ENCODE peak calls at places on chromosomes 1 and 21, in seven cellular contexts. One of them, this sample, is unnamed.

GRCh38 chr1:106526650-106527049 is 529.8 kb upstream of the PRMT6 start:
- DNase-seq in activated T-helper 1 cell treated with Interleukin-2 at 50 U/mL for 16 hours: no peak
- DNase-seq in Right ventricle myocardium superior: no peak
- DNase-seq in ACHN: peak
- DNase-seq in globus pallidus: no peak
- DNase-seq in stimulated activated CD8-positive, alpha-beta memory T cell treated with anti-CD3 and anti-CD28 coated beads, Interleukin-2, amount 100 ng/mL, for 48 hours: no peak
- DNase-seq in Caki2: peak
- DNase-seq in this sample: no peak

GRCh38 chr1:181482521-181483083 is 715 bp upstream of the CACNA1E start:
- DNase-seq in activated T-helper 1 cell treated with Interleukin-2 at 50 U/mL for 16 hours: no peak
- DNase-seq in Right ventricle myocardium superior: peak
- DNase-seq in ACHN: no peak
- DNase-seq in globus pallidus: peak
- DNase-seq in stimulated activated CD8-positive, alpha-beta memory T cell treated with anti-CD3 and anti-CD28 coated beads, Interleukin-2, amount 100 ng/mL, for 48 hours: peak
- DNase-seq in Caki2: no peak
- DNase-seq in this sample: no peak

GRCh38 chr1:32234792-32235191 is 12.2 kb upstream of the FAM167B start:
- DNase-seq in activated T-helper 1 cell treated with Interleukin-2 at 50 U/mL for 16 hours: no peak
- DNase-seq in Right ventricle myocardium superior: no peak
- DNase-seq in ACHN: no peak
- DNase-seq in globus pallidus: no peak
- DNase-seq in stimulated activated CD8-positive, alpha-beta memory T cell treated with anti-CD3 and anti-CD28 coated beads, Interleukin-2, amount 100 ng/mL, for 48 hours: no peak
- DNase-seq in Caki2: no peak
- DNase-seq in this sample: no peak

GRCh38 chr1:214111796-214112195 is 124.0 kb downstream of the PROX1 start:
- DNase-seq in activated T-helper 1 cell treated with Interleukin-2 at 50 U/mL for 16 hours: no peak
- DNase-seq in Right ventricle myocardium superior: no peak
- DNase-seq in ACHN: no peak
- DNase-seq in globus pallidus: no peak
- DNase-seq in stimulated activated CD8-positive, alpha-beta memory T cell treated with anti-CD3 and anti-CD28 coated beads, Interleukin-2, amount 100 ng/mL, for 48 hours: no peak
- DNase-seq in Caki2: no peak
- DNase-seq in this sample: no peak

GRCh38 chr1:203321273-203322052 is 16.1 kb downstream of the BTG2 start:
- DNase-seq in activated T-helper 1 cell treated with Interleukin-2 at 50 U/mL for 16 hours: no peak
- DNase-seq in Right ventricle myocardium superior: no peak
- DNase-seq in ACHN: no peak
- DNase-seq in globus pallidus: no peak
- DNase-seq in stimulated activated CD8-positive, alpha-beta memory T cell treated with anti-CD3 and anti-CD28 coated beads, Interleukin-2, amount 100 ng/mL, for 48 hours: no peak
- DNase-seq in Caki2: no peak
- DNase-seq in this sample: no peak

GRCh38 chr1:182127656-182128055 is 66.1 kb upstream of the ZNF648 start:
- DNase-seq in activated T-helper 1 cell treated with Interleukin-2 at 50 U/mL for 16 hours: no peak
- DNase-seq in Right ventricle myocardium superior: no peak
- DNase-seq in ACHN: no peak
- DNase-seq in globus pallidus: no peak
- DNase-seq in stimulated activated CD8-positive, alpha-beta memory T cell treated with anti-CD3 and anti-CD28 coated beads, Interleukin-2, amount 100 ng/mL, for 48 hours: no peak
- DNase-seq in Caki2: no peak
- DNase-seq in this sample: no peak

GRCh38 chr1:157274698-157275534 is 136.7 kb upstream of the ETV3 start:
- DNase-seq in activated T-helper 1 cell treated with Interleukin-2 at 50 U/mL for 16 hours: no peak
- DNase-seq in Right ventricle myocardium superior: no peak
- DNase-seq in ACHN: no peak
- DNase-seq in globus pallidus: no peak
- DNase-seq in stimulated activated CD8-positive, alpha-beta memory T cell treated with anti-CD3 and anti-CD28 coated beads, Interleukin-2, amount 100 ng/mL, for 48 hours: no peak
- DNase-seq in Caki2: no peak
- DNase-seq in this sample: no peak

GRCh38 chr1:1842360-1843146 is 48.3 kb downstream of the GNB1 start:
- DNase-seq in activated T-helper 1 cell treated with Interleukin-2 at 50 U/mL for 16 hours: no peak
- DNase-seq in Right ventricle myocardium superior: no peak
- DNase-seq in ACHN: no peak
- DNase-seq in globus pallidus: no peak
- DNase-seq in stimulated activated CD8-positive, alpha-beta memory T cell treated with anti-CD3 and anti-CD28 coated beads, Interleukin-2, amount 100 ng/mL, for 48 hours: no peak
- DNase-seq in Caki2: no peak
- DNase-seq in this sample: no peak

GRCh38 chr1:38089712-38090360 is 43.2 kb upstream of the POU3F1 start:
- DNase-seq in activated T-helper 1 cell treated with Interleukin-2 at 50 U/mL for 16 hours: no peak
- DNase-seq in Right ventricle myocardium superior: no peak
- DNase-seq in ACHN: no peak
- DNase-seq in globus pallidus: no peak
- DNase-seq in stimulated activated CD8-positive, alpha-beta memory T cell treated with anti-CD3 and anti-CD28 coated beads, Interleukin-2, amount 100 ng/mL, for 48 hours: no peak
- DNase-seq in Caki2: no peak
- DNase-seq in this sample: no peak

GRCh38 chr1:115426271-115426771 is 88.3 kb upstream of the NGF start:
- DNase-seq in activated T-helper 1 cell treated with Interleukin-2 at 50 U/mL for 16 hours: no peak
- DNase-seq in Right ventricle myocardium superior: peak
- DNase-seq in ACHN: peak
- DNase-seq in globus pallidus: no peak
- DNase-seq in stimulated activated CD8-positive, alpha-beta memory T cell treated with anti-CD3 and anti-CD28 coated beads, Interleukin-2, amount 100 ng/mL, for 48 hours: no peak
- DNase-seq in Caki2: peak
- DNase-seq in this sample: no peak

GRCh38 chr1:235867903-235868469 is 1.3 kb upstream of the LYST start:
- DNase-seq in activated T-helper 1 cell treated with Interleukin-2 at 50 U/mL for 16 hours: no peak
- DNase-seq in Right ventricle myocardium superior: no peak
- DNase-seq in ACHN: no peak
- DNase-seq in globus pallidus: no peak
- DNase-seq in stimulated activated CD8-positive, alpha-beta memory T cell treated with anti-CD3 and anti-CD28 coated beads, Interleukin-2, amount 100 ng/mL, for 48 hours: no peak
- DNase-seq in Caki2: no peak
- DNase-seq in this sample: peak

GRCh38 chr1:53783056-53783455 is 44.1 kb upstream of the GLIS1 start:
- DNase-seq in activated T-helper 1 cell treated with Interleukin-2 at 50 U/mL for 16 hours: no peak
- DNase-seq in Right ventricle myocardium superior: no peak
- DNase-seq in ACHN: no peak
- DNase-seq in globus pallidus: no peak
- DNase-seq in stimulated activated CD8-positive, alpha-beta memory T cell treated with anti-CD3 and anti-CD28 coated beads, Interleukin-2, amount 100 ng/mL, for 48 hours: no peak
- DNase-seq in Caki2: no peak
- DNase-seq in this sample: no peak

GRCh38 chr1:92486251-92487077 is at the start of gene GFI1:
- DNase-seq in activated T-helper 1 cell treated with Interleukin-2 at 50 U/mL for 16 hours: no peak
- DNase-seq in Right ventricle myocardium superior: peak
- DNase-seq in ACHN: peak
- DNase-seq in globus pallidus: no peak
- DNase-seq in stimulated activated CD8-positive, alpha-beta memory T cell treated with anti-CD3 and anti-CD28 coated beads, Interleukin-2, amount 100 ng/mL, for 48 hours: peak
- DNase-seq in Caki2: peak
- DNase-seq in this sample: peak

GRCh38 chr1:59089922-59090457 is 206.9 kb upstream of the FGGY start:
- DNase-seq in activated T-helper 1 cell treated with Interleukin-2 at 50 U/mL for 16 hours: no peak
- DNase-seq in Right ventricle myocardium superior: no peak
- DNase-seq in ACHN: no peak
- DNase-seq in globus pallidus: no peak
- DNase-seq in stimulated activated CD8-positive, alpha-beta memory T cell treated with anti-CD3 and anti-CD28 coated beads, Interleukin-2, amount 100 ng/mL, for 48 hours: no peak
- DNase-seq in Caki2: no peak
- DNase-seq in this sample: no peak

GRCh38 chr1:115063238-115063901 is 25.9 kb downstream of the TSPAN2 start:
- DNase-seq in activated T-helper 1 cell treated with Interleukin-2 at 50 U/mL for 16 hours: no peak
- DNase-seq in Right ventricle myocardium superior: no peak
- DNase-seq in ACHN: no peak
- DNase-seq in globus pallidus: no peak
- DNase-seq in stimulated activated CD8-positive, alpha-beta memory T cell treated with anti-CD3 and anti-CD28 coated beads, Interleukin-2, amount 100 ng/mL, for 48 hours: no peak
- DNase-seq in Caki2: peak
- DNase-seq in this sample: peak

GRCh38 chr1:93585059-93585966 is 96.3 kb downstream of the BCAR3 start:
- DNase-seq in activated T-helper 1 cell treated with Interleukin-2 at 50 U/mL for 16 hours: no peak
- DNase-seq in Right ventricle myocardium superior: peak
- DNase-seq in ACHN: no peak
- DNase-seq in globus pallidus: peak
- DNase-seq in stimulated activated CD8-positive, alpha-beta memory T cell treated with anti-CD3 and anti-CD28 coated beads, Interleukin-2, amount 100 ng/mL, for 48 hours: no peak
- DNase-seq in Caki2: peak
- DNase-seq in this sample: no peak

GRCh38 chr1:207321045-207321789 is at the start of gene CD55:
- DNase-seq in activated T-helper 1 cell treated with Interleukin-2 at 50 U/mL for 16 hours: peak
- DNase-seq in Right ventricle myocardium superior: peak
- DNase-seq in ACHN: peak
- DNase-seq in globus pallidus: peak
- DNase-seq in stimulated activated CD8-positive, alpha-beta memory T cell treated with anti-CD3 and anti-CD28 coated beads, Interleukin-2, amount 100 ng/mL, for 48 hours: peak
- DNase-seq in Caki2: peak
- DNase-seq in this sample: peak

GRCh38 chr1:95384570-95384969 is 150.6 kb downstream of the RWDD3 start:
- DNase-seq in activated T-helper 1 cell treated with Interleukin-2 at 50 U/mL for 16 hours: no peak
- DNase-seq in Right ventricle myocardium superior: peak
- DNase-seq in ACHN: peak
- DNase-seq in globus pallidus: no peak
- DNase-seq in stimulated activated CD8-positive, alpha-beta memory T cell treated with anti-CD3 and anti-CD28 coated beads, Interleukin-2, amount 100 ng/mL, for 48 hours: peak
- DNase-seq in Caki2: peak
- DNase-seq in this sample: no peak

GRCh38 chr1:221634010-221634409 is 107.9 kb downstream of the DUSP10 start:
- DNase-seq in activated T-helper 1 cell treated with Interleukin-2 at 50 U/mL for 16 hours: no peak
- DNase-seq in Right ventricle myocardium superior: no peak
- DNase-seq in ACHN: no peak
- DNase-seq in globus pallidus: no peak
- DNase-seq in stimulated activated CD8-positive, alpha-beta memory T cell treated with anti-CD3 and anti-CD28 coated beads, Interleukin-2, amount 100 ng/mL, for 48 hours: no peak
- DNase-seq in Caki2: no peak
- DNase-seq in this sample: no peak

GRCh38 chr1:178683304-178683703 is 41.7 kb upstream of the RALGPS2 start:
- DNase-seq in activated T-helper 1 cell treated with Interleukin-2 at 50 U/mL for 16 hours: no peak
- DNase-seq in Right ventricle myocardium superior: no peak
- DNase-seq in ACHN: peak
- DNase-seq in globus pallidus: no peak
- DNase-seq in stimulated activated CD8-positive, alpha-beta memory T cell treated with anti-CD3 and anti-CD28 coated beads, Interleukin-2, amount 100 ng/mL, for 48 hours: no peak
- DNase-seq in Caki2: no peak
- DNase-seq in this sample: no peak

GRCh38 chr1:10459185-10459584 is 9.4 kb downstream of the CORT start:
- DNase-seq in activated T-helper 1 cell treated with Interleukin-2 at 50 U/mL for 16 hours: no peak
- DNase-seq in Right ventricle myocardium superior: no peak
- DNase-seq in ACHN: peak
- DNase-seq in globus pallidus: no peak
- DNase-seq in stimulated activated CD8-positive, alpha-beta memory T cell treated with anti-CD3 and anti-CD28 coated beads, Interleukin-2, amount 100 ng/mL, for 48 hours: no peak
- DNase-seq in Caki2: peak
- DNase-seq in this sample: no peak

GRCh38 chr1:100510441-100510840 is 27.5 kb upstream of the GPR88 start:
- DNase-seq in activated T-helper 1 cell treated with Interleukin-2 at 50 U/mL for 16 hours: no peak
- DNase-seq in Right ventricle myocardium superior: no peak
- DNase-seq in ACHN: no peak
- DNase-seq in globus pallidus: no peak
- DNase-seq in stimulated activated CD8-positive, alpha-beta memory T cell treated with anti-CD3 and anti-CD28 coated beads, Interleukin-2, amount 100 ng/mL, for 48 hours: no peak
- DNase-seq in Caki2: no peak
- DNase-seq in this sample: no peak

GRCh38 chr1:184298321-184299052 is 88.3 kb upstream of the C1orf21 start:
- DNase-seq in activated T-helper 1 cell treated with Interleukin-2 at 50 U/mL for 16 hours: no peak
- DNase-seq in Right ventricle myocardium superior: no peak
- DNase-seq in ACHN: no peak
- DNase-seq in globus pallidus: peak
- DNase-seq in stimulated activated CD8-positive, alpha-beta memory T cell treated with anti-CD3 and anti-CD28 coated beads, Interleukin-2, amount 100 ng/mL, for 48 hours: no peak
- DNase-seq in Caki2: no peak
- DNase-seq in this sample: no peak

GRCh38 chr1:85296980-85297379 is 20.5 kb upstream of the BCL10 start:
- DNase-seq in activated T-helper 1 cell treated with Interleukin-2 at 50 U/mL for 16 hours: no peak
- DNase-seq in Right ventricle myocardium superior: no peak
- DNase-seq in ACHN: peak
- DNase-seq in globus pallidus: no peak
- DNase-seq in stimulated activated CD8-positive, alpha-beta memory T cell treated with anti-CD3 and anti-CD28 coated beads, Interleukin-2, amount 100 ng/mL, for 48 hours: no peak
- DNase-seq in Caki2: no peak
- DNase-seq in this sample: no peak

GRCh38 chr1:187038789-187039188 is 210.0 kb downstream of the PLA2G4A start:
- DNase-seq in activated T-helper 1 cell treated with Interleukin-2 at 50 U/mL for 16 hours: no peak
- DNase-seq in Right ventricle myocardium superior: no peak
- DNase-seq in ACHN: no peak
- DNase-seq in globus pallidus: no peak
- DNase-seq in stimulated activated CD8-positive, alpha-beta memory T cell treated with anti-CD3 and anti-CD28 coated beads, Interleukin-2, amount 100 ng/mL, for 48 hours: no peak
- DNase-seq in Caki2: no peak
- DNase-seq in this sample: no peak

GRCh38 chr1:30320581-30320890 is 402.8 kb downstream of the MATN1 start:
- DNase-seq in activated T-helper 1 cell treated with Interleukin-2 at 50 U/mL for 16 hours: no peak
- DNase-seq in Right ventricle myocardium superior: no peak
- DNase-seq in ACHN: no peak
- DNase-seq in globus pallidus: no peak
- DNase-seq in stimulated activated CD8-positive, alpha-beta memory T cell treated with anti-CD3 and anti-CD28 coated beads, Interleukin-2, amount 100 ng/mL, for 48 hours: no peak
- DNase-seq in Caki2: no peak
- DNase-seq in this sample: no peak

GRCh38 chr1:51488372-51489050 is 30.6 kb downstream of the EPS15 start:
- DNase-seq in activated T-helper 1 cell treated with Interleukin-2 at 50 U/mL for 16 hours: no peak
- DNase-seq in Right ventricle myocardium superior: no peak
- DNase-seq in ACHN: no peak
- DNase-seq in globus pallidus: no peak
- DNase-seq in stimulated activated CD8-positive, alpha-beta memory T cell treated with anti-CD3 and anti-CD28 coated beads, Interleukin-2, amount 100 ng/mL, for 48 hours: no peak
- DNase-seq in Caki2: no peak
- DNase-seq in this sample: no peak

GRCh38 chr1:226976671-226977287 is 36.7 kb downstream of the COQ8A start:
- DNase-seq in activated T-helper 1 cell treated with Interleukin-2 at 50 U/mL for 16 hours: no peak
- DNase-seq in Right ventricle myocardium superior: no peak
- DNase-seq in ACHN: no peak
- DNase-seq in globus pallidus: no peak
- DNase-seq in stimulated activated CD8-positive, alpha-beta memory T cell treated with anti-CD3 and anti-CD28 coated beads, Interleukin-2, amount 100 ng/mL, for 48 hours: no peak
- DNase-seq in Caki2: no peak
- DNase-seq in this sample: no peak

GRCh38 chr21:39263372-39263771 is 50.1 kb downstream of the BRWD1 start:
- DNase-seq in activated T-helper 1 cell treated with Interleukin-2 at 50 U/mL for 16 hours: no peak
- DNase-seq in Right ventricle myocardium superior: no peak
- DNase-seq in ACHN: no peak
- DNase-seq in globus pallidus: no peak
- DNase-seq in stimulated activated CD8-positive, alpha-beta memory T cell treated with anti-CD3 and anti-CD28 coated beads, Interleukin-2, amount 100 ng/mL, for 48 hours: no peak
- DNase-seq in Caki2: no peak
- DNase-seq in this sample: no peak

GRCh38 chr1:6534248-6534647 is 20.1 kb downstream of the NOL9 start:
- DNase-seq in activated T-helper 1 cell treated with Interleukin-2 at 50 U/mL for 16 hours: no peak
- DNase-seq in Right ventricle myocardium superior: no peak
- DNase-seq in ACHN: no peak
- DNase-seq in globus pallidus: no peak
- DNase-seq in stimulated activated CD8-positive, alpha-beta memory T cell treated with anti-CD3 and anti-CD28 coated beads, Interleukin-2, amount 100 ng/mL, for 48 hours: no peak
- DNase-seq in Caki2: no peak
- DNase-seq in this sample: no peak

GRCh38 chr1:31871703-31872102 is 55.9 kb upstream of the SPOCD1 start:
- DNase-seq in activated T-helper 1 cell treated with Interleukin-2 at 50 U/mL for 16 hours: no peak
- DNase-seq in Right ventricle myocardium superior: no peak
- DNase-seq in ACHN: no peak
- DNase-seq in globus pallidus: no peak
- DNase-seq in stimulated activated CD8-positive, alpha-beta memory T cell treated with anti-CD3 and anti-CD28 coated beads, Interleukin-2, amount 100 ng/mL, for 48 hours: no peak
- DNase-seq in Caki2: peak
- DNase-seq in this sample: no peak

GRCh38 chr1:117967900-117968299 is 38.4 kb downstream of the WDR3 start:
- DNase-seq in activated T-helper 1 cell treated with Interleukin-2 at 50 U/mL for 16 hours: no peak
- DNase-seq in Right ventricle myocardium superior: no peak
- DNase-seq in ACHN: no peak
- DNase-seq in globus pallidus: no peak
- DNase-seq in stimulated activated CD8-positive, alpha-beta memory T cell treated with anti-CD3 and anti-CD28 coated beads, Interleukin-2, amount 100 ng/mL, for 48 hours: no peak
- DNase-seq in Caki2: no peak
- DNase-seq in this sample: no peak

GRCh38 chr1:89274431-89274857 is 1.8 kb upstream of the GBP5 start:
- DNase-seq in activated T-helper 1 cell treated with Interleukin-2 at 50 U/mL for 16 hours: no peak
- DNase-seq in Right ventricle myocardium superior: no peak
- DNase-seq in ACHN: no peak
- DNase-seq in globus pallidus: no peak
- DNase-seq in stimulated activated CD8-positive, alpha-beta memory T cell treated with anti-CD3 and anti-CD28 coated beads, Interleukin-2, amount 100 ng/mL, for 48 hours: no peak
- DNase-seq in Caki2: no peak
- DNase-seq in this sample: no peak

GRCh38 chr1:150906329-150906728 is 19.4 kb downstream of the CTXND2 start:
- DNase-seq in activated T-helper 1 cell treated with Interleukin-2 at 50 U/mL for 16 hours: no peak
- DNase-seq in Right ventricle myocardium superior: no peak
- DNase-seq in ACHN: no peak
- DNase-seq in globus pallidus: no peak
- DNase-seq in stimulated activated CD8-positive, alpha-beta memory T cell treated with anti-CD3 and anti-CD28 coated beads, Interleukin-2, amount 100 ng/mL, for 48 hours: no peak
- DNase-seq in Caki2: no peak
- DNase-seq in this sample: no peak

GRCh38 chr1:116420417-116421200 is 47.6 kb downstream of the ATP1A1 start:
- DNase-seq in activated T-helper 1 cell treated with Interleukin-2 at 50 U/mL for 16 hours: no peak
- DNase-seq in Right ventricle myocardium superior: no peak
- DNase-seq in ACHN: no peak
- DNase-seq in globus pallidus: no peak
- DNase-seq in stimulated activated CD8-positive, alpha-beta memory T cell treated with anti-CD3 and anti-CD28 coated beads, Interleukin-2, amount 100 ng/mL, for 48 hours: no peak
- DNase-seq in Caki2: no peak
- DNase-seq in this sample: no peak